ENCODE peak calls at places on chromosomes 4 and X, in six cellular contexts. B, I, R, A, V and C are unnamed samples.

GRCh38 chr4:168694669-168695068 is 197.8 kb downstream of the PALLD start:
- DNase-seq in I (peak), B (no peak), A (peak), V (no peak), R (peak), C (no peak)

GRCh38 chrX:9668537-9668936 is 97.1 kb downstream of the GPR143 start:
- DNase-seq in A (no peak), B (no peak), I (peak), R (peak), V (no peak), C (no peak)

GRCh38 chr4:3261411-3262207 is 12.7 kb downstream of the MSANTD1 start:
- DNase-seq in V (peak), R (no peak), B (no peak), A (no peak), I (no peak), C (no peak)

GRCh38 chrX:41538707-41539106 is 91.6 kb downstream of the NYX start:
- DNase-seq in I (no peak), R (no peak), V (no peak), B (no peak), A (no peak), C (no peak)

GRCh38 chr4:23728393-23728792 is 161.5 kb downstream of the PPARGC1A start:
- DNase-seq in R (peak), I (peak), B (no peak), V (no peak), A (peak), C (no peak)

GRCh38 chr4:47553329-47554125 is 68.5 kb downstream of the ATP10D start:
- DNase-seq in I (no peak), V (no peak), R (no peak), B (no peak), A (no peak), C (no peak)

GRCh38 chr4:128221556-128221955 is 66.1 kb downstream of the PGRMC2 start:
- DNase-seq in R (no peak), V (no peak), B (no peak), A (no peak), I (no peak), C (no peak)

GRCh38 chr4:138981930-138982390 is 33.6 kb upstream of the NOCT start:
- DNase-seq in R (peak), V (peak), I (peak), A (no peak), B (peak), C (no peak)

GRCh38 chr4:5532100-5532499 is 176.3 kb downstream of the EVC2 start:
- DNase-seq in V (no peak), B (no peak), A (no peak), I (no peak), R (no peak), C (no peak)

GRCh38 chr4:40685300-40685699 is 55.6 kb upstream of the RBM47 start:
- DNase-seq in V (no peak), A (no peak), R (peak), I (peak), B (no peak), C (no peak)

GRCh38 chr4:169236901-169237626 is 33.7 kb downstream of the SH3RF1 start:
- DNase-seq in V (peak), R (no peak), A (no peak), B (no peak), I (peak), C (no peak)

DNA sequence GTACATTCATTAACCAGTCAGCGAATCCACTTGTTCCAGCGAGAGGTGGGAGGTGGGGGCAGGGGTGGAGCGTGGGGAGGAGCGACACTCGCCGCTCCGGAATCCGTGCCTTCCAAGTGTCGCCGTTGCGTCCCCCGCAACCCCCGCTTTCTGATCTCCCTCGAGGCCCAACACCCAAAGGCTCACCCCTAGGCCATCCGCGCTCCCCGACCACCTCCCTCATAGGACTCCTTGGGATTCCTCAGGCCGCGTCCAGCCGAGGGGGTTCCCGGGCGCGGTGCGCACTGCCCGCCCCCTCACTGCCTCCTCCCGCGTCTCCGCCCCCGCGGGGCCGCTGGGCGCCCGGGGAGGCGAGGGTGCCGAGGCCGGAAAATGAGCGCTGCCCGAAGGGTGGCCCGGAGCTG is 108.1 kb upstream of the STOX2 start:
- DNase-seq in A (no peak), I (no peak), R (no peak), V (peak), B (no peak), C (peak)
- H3K4me3 ChIP-seq in A (peak), I (peak), R (peak), V (peak), B (peak), C (peak)

GRCh38 chr4:211033-211511 is 86.8 kb downstream of the ZNF718 start:
- DNase-seq in R (no peak), V (no peak), A (no peak), B (no peak), I (no peak), C (no peak)

GRCh38 chr4:217891-218290 is 87.4 kb downstream of the ZNF732 start:
- DNase-seq in V (no peak), I (no peak), B (no peak), A (no peak), R (no peak), C (no peak)

GRCh38 chr4:213971-214370 is 89.7 kb downstream of the ZNF718 start:
- DNase-seq in V (no peak), A (no peak), B (no peak), I (no peak), R (no peak), C (no peak)

GRCh38 chr4:212438-213174 is 88.3 kb downstream of the ZNF718 start:
- DNase-seq in V (peak), B (peak), R (peak), A (peak), I (peak), C (peak)
- H3K4me3 ChIP-seq in V (peak), B (peak), R (peak), A (peak), I (peak), C (peak)

GRCh38 chr4:30460818-30461217 is 259.4 kb upstream of the PCDH7 start:
- DNase-seq in I (no peak), R (no peak), A (no peak), B (no peak), V (no peak), C (no peak)

DNA sequence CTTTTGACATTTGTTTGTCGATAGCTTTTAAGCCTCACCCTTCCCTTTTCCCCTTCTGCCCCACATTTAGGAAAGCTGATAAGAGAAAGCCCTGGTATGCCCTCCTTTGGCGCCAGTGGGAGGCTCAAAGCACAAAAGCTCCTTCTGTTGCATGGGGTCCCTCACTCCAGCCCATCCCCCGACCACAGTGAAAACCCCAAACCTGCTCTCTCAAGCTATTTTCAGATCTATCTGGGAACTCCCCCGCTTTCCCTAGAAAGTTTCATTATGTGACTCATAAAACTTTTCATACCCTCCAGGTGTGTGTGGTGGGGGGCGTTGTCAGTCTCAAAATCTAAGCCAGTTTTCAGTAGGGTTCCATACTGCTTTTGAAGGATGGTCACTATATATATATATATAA is 259.0 kb upstream of the PCDH7 start:
- DNase-seq in B (no peak), I (no peak), V (no peak), A (no peak), R (no peak), C (no peak)
- H3K4me3 ChIP-seq in B (no peak), I (no peak), V (no peak), A (no peak), R (no peak), C (no peak)

GRCh38 chr4:10007436-10007740 is 13.9 kb downstream of the SLC2A9 start:
- DNase-seq in I (no peak), B (no peak), R (no peak), V (no peak), A (no peak), C (no peak)

GRCh38 chr4:10006236-10006603 is 15.1 kb downstream of the SLC2A9 start:
- DNase-seq in A (peak), I (peak), B (no peak), V (peak), R (no peak), C (no peak)

GRCh38 chr4:10006604-10007435 is 14.5 kb downstream of the SLC2A9 start:
- DNase-seq in A (peak), B (no peak), R (no peak), V (no peak), I (peak), C (no peak)

GRCh38 chr4:10008208-10009005 is 12.9 kb downstream of the SLC2A9 start:
- DNase-seq in R (no peak), B (no peak), V (no peak), A (no peak), I (peak), C (no peak)

DNA sequence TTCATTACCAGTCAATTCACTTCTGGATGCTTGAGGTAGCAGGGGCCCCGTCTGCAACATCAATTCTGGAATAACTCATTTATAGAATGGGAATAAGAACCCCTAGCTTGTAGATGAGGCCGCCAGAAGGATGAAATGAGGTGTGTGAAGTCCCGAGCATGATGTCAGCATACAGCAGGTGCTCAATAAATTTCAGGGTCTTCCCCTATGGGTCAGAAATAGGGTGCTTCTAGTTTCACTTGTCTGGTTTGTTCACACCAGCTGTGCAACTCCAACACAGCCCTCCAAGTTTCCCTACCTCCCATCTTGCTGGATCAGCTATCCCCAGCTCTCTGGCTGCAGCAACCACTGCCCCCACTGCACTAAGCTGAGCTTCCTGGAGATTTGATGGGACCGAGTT is 13.5 kb downstream of the SLC2A9 start:
- DNase-seq in I (no peak), B (no peak), R (no peak), V (peak), A (no peak), C (no peak)
- H3K4me3 ChIP-seq in I (no peak), B (no peak), R (no peak), V (no peak), A (no peak), C (no peak)